ENCODE peak calls at places on chromosomes 2 and 18, in four cellular contexts. F is HFFc6, U is fibroblast of lung, W is fibroblast of mammary gland. K is an unnamed sample.

GRCh38 chr2:233674995-233675394 is 3.3 kb downstream of the UGT1A9 start:
- DNase-seq in F (no peak), U (no peak), W (no peak), K (no peak)

GRCh38 chr2:227576110-227576509 is 22.6 kb upstream of the SCYGR2 start:
- DNase-seq in F (peak; percentile 7), U (no peak), W (no peak), K (no peak)

GRCh38 chr2:26530141-26530540 is 52.2 kb upstream of the OTOF start:
- DNase-seq in F (no peak), U (no peak), W (no peak), K (no peak)

GRCh38 chr2:164967781-164968228 is 12.5 kb upstream of the SLC38A11 start:
- DNase-seq in F (peak; percentile 99), U (peak; percentile 63), W (peak; percentile 77), K (peak; percentile 93)

GRCh38 chr2:25042321-25043240 is 705 bp downstream of the EFR3B start:
- DNase-seq in F (peak; percentile 11), U (peak; percentile 12), W (peak; percentile 13), K (peak; percentile 37)

GRCh38 chr2:37297632-37298031 is 27.0 kb downstream of the PRKD3 start:
- DNase-seq in F (no peak), U (no peak), W (no peak), K (no peak)

GRCh38 chr18:37476182-37476581 is 89.4 kb downstream of the CELF4 start:
- DNase-seq in F (peak; percentile 21), U (peak; percentile 39), W (peak; percentile 17), K (peak; percentile 2)

GRCh38 chr2:228917195-228917594 is 353.9 kb downstream of the PID1 start:
- DNase-seq in F (peak; percentile 71), U (peak; percentile 4), W (peak; percentile 11), K (peak; percentile 77)

GRCh38 chr2:44844651-44845270 is 96.7 kb upstream of the SIX3 start:
- DNase-seq in F (no peak), U (no peak), W (peak; percentile 38), K (no peak)

GRCh38 chr2:174337337-174338154 is 2.8 kb downstream of the SP9 start:
- DNase-seq in F (no peak), U (peak; percentile 37), W (no peak), K (no peak)

GRCh38 chr18:9135912-9136314 is 668 bp upstream of the ANKRD12 start:
- DNase-seq in F (peak; percentile 4), U (no peak), W (peak; percentile 37), K (peak; percentile 43)

GRCh38 chr2:98936133-98936916 is at the start of gene CRACDL:
- DNase-seq in F (no peak), U (no peak), W (no peak), K (peak; percentile 24)
- TF ChIP-seq CTCF in F (no peak), U (no peak), W (no peak), K (no peak)

DNA sequence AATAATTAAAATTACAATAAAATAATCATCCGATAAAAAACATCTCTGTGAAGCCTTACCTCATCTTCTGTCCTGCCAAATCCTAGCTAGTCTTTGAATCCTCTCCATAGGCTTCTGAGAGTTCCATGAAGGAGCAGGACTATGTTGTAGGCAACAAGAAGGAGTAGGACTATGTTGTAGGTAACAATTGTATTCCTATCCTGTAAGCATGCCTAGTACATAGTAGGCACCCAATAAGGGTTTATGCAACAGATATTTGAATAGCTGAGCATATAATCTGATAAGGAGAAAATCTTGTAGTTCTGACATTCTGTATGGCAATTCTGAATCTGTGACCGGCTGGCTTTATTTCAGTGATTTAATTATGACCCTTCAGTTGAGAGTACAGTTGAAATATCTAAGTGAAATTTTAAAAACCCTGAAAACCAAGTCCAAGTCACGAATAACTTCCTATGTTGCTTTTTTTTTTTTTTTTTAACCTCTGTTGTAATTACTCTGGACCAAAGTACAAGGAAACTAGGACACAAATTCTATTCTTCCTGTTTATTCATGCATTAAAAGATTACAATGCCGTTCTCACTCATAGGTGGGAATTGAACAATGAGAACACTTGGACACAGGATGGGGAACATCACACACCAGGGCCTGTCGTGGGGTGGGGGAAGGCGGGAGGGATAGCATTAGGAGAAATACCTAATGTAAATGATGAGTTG is 27.8 kb downstream of the VWA3B start:
- DNase-seq in F (no peak), U (no peak), W (no peak), K (no peak)
- TF ChIP-seq CTCF in F (no peak), U (no peak), W (no peak), K (no peak)

DNA sequence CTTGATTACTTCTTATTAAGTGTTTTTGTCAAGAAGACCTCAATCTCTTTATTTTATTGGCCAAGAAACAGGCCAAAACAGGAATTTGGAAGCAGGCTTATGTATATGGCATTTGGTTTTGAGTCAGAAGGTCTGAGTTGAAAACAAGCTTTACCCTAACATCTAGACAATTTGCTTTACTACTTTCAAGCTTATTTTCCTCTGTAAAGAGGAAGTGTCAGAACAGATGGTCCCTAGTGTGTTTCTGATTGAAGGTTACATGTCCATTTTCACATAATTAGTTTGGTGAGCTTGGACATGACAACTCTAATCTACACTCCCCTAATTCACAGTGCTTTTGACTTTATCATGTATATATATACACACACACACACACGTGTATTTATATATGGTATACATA is 19.9 kb upstream of the MAP4K4 start:
- DNase-seq in F (no peak), U (no peak), W (no peak), K (no peak)
- TF ChIP-seq CTCF in F (no peak), U (no peak), W (no peak), K (no peak)

DNA sequence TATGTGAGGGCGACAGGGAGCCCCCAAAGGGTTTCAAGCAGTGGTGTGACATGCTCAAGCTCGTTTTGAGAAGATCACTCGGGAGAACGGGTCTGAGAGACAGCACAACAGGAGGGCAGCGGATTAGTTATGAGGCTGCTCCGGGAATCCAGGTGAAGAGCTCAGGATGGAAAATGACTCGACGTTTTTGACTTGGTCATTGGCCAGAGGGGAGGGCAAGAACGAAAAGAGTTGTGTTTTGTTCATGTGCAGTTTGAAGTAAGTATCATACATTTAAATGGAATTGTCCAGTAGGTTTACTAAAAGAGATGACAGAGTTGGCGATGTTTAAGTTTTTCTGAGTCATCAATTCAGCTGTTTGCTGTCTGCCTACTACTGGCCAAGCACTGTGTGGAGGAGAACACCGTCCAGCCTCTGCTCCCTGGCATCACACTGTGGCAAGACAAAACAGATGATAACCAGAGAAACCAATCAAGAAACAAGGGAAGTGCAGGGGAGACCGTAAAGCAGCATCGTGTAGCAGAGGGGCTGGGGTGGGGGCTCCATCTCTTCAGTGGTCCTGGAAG is 25.3 kb upstream of the ANXA4 start:
- DNase-seq in F (peak; percentile 36), U (peak; percentile 44), W (peak; percentile 63), K (peak; percentile 33)
- TF ChIP-seq CTCF in F (peak; percentile 36), U (peak; percentile 12), W (peak; percentile 6), K (no peak)

DNA sequence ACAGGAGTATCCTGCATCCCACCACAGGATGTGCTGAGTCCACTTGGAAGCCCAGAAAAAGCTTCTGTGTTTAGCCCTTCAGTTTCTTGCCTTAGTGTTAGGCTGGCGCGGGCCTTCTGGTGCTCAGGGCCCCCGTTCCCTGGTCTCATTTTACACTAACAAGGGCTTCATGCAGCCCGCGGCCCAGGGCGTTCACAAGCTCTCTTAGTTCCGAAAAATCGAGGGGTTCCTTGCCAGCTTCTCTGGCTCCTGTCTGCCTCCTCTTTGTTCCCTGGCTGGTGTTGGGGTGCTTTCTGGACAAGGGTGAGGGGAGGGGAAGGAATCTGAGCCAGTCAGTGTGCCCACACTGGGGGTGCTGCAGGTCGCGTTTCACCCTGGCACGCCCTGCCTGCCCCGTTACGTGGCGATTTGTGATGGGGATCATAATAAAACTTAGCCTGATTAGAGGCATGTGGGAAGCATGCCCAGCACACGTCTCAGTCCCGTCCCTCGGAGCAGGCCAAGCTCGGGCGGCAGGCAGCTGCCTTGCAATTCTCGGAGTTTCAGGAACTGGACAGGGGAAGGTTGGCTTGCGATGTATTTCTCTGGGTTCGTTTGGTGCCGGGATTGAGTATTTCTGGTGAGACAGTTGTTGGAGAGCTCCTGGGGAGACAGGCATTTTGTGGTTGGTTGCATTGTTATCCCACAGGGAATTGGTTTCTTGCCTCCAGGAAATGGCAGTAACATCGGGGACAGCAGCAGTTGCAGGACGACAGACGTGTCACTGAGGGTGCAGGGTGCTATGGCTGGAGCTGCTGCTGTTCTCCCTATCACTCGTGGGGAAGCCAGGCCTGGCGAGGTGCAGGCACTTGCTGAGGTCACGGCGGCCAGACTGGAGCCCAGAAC is 22.9 kb downstream of the SH3BP4 start:
- DNase-seq in F (peak; percentile 71), U (peak; percentile 76), W (peak; percentile 48), K (peak; percentile 81)
- TF ChIP-seq CTCF in F (no peak), U (no peak), W (no peak), K (no peak)

DNA sequence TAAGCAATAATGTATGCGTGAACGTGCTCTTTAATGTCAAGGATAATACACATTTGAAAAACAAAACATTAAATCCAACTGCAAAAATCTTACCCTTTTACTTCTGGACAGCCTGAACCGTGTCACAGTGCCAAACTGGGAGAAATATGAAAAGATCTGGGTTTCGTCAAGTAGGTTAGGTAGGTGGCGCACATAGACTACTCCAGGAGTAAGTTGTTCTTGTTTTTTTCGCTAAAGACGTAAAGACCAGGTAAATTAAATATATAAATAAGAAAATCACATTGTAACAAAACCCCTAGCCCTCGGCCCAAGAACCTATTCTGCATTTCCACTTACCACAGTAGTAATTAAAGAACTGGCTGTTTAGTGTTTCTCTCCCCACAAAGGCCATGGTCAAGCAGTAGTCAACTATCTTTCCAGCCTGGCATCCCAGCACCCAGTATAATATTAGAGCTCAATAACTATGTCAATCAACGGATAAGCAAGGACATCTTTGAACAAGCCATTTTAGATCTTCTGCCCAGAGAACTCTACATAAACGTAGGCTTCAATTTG is 1.1 kb downstream of the NIFK start:
- DNase-seq in F (no peak), U (no peak), W (peak; percentile 40), K (peak; percentile 35)
- TF ChIP-seq CTCF in F (no peak), U (no peak), W (no peak), K (peak; percentile 1)

GRCh38 chr2:114610677-114611076 is 168.2 kb downstream of the DPP10 start:
- DNase-seq in F (no peak), U (no peak), W (no peak), K (no peak)

GRCh38 chr2:114614599-114614998 is 172.2 kb downstream of the DPP10 start:
- DNase-seq in F (no peak), U (no peak), W (no peak), K (no peak)

GRCh38 chr2:114609203-114609602 is 166.8 kb downstream of the DPP10 start:
- DNase-seq in F (no peak), U (no peak), W (no peak), K (no peak)
- TF ChIP-seq CTCF in F (no peak), U (no peak), W (no peak), K (no peak)

GRCh38 chr2:199760574-199760973 is 90.4 kb downstream of the FTCDNL1 start:
- DNase-seq in F (no peak), U (no peak), W (no peak), K (no peak)
- TF ChIP-seq CTCF in F (no peak), U (no peak), W (peak; percentile 0), K (no peak)

DNA sequence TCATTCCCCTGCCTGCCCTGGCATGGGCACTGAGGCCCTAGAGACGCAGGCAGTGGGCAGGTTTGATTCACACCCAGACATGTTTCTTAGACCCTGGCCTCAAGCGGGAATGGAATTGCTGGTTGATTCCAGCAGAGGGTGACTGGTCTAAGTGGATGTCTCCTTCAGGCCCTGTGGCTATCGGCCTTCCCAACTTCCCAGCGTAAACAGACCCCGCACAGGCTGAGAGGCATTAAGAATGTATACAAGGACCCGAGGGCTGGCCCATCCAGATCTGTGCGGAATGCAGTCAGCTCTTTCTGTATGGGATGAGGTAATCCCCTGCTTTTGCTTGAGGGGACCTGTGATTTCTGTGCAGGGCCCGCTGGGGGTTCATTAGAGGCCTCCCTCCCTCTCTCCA is 6.4 kb downstream of the ACKR3 start:
- DNase-seq in F (no peak), U (no peak), W (no peak), K (no peak)
- TF ChIP-seq CTCF in F (no peak), U (no peak), W (no peak), K (peak; percentile 17)